ENCODE peak calls at places on chromosomes 3 and 15, in seven cellular contexts. R, I, P, N, V, J and S are unnamed samples.
A peak's percentile ranks its signal among the peaks of the same experiment; 100 is the strongest.

GRCh38 chr3:23685484-23686258 is 120.1 kb upstream of the UBE2E1 start:
- DNase-seq in N (peak; percentile 97), R (no peak), I (peak; percentile 93), V (no peak), J (no peak), P (peak; percentile 64), S (no peak)

GRCh38 chr3:72548992-72549391 is 299.3 kb downstream of the SHQ1 start:
- DNase-seq in N (no peak), I (no peak), V (no peak), J (no peak), P (no peak), R (no peak), S (no peak)

GRCh38 chr3:149512073-149512782 is 37.7 kb downstream of the TM4SF4 start:
- DNase-seq in I (peak; percentile 69), R (peak; percentile 63), V (peak; percentile 70), N (peak; percentile 62), J (peak; percentile 77), P (peak; percentile 59), S (no peak)

GRCh38 chr15:97902140-97902780 is 58.2 kb upstream of the ARRDC4 start:
- DNase-seq in J (no peak), I (peak; percentile 57), V (no peak), N (no peak), P (no peak), R (no peak), S (no peak)

GRCh38 chr3:16723994-16724393 is 118.8 kb upstream of the DAZL start:
- DNase-seq in I (no peak), R (no peak), P (no peak), J (no peak), V (no peak), N (peak; percentile 53), S (no peak)

GRCh38 chr3:111764645-111765091 is 94.4 kb upstream of the PHLDB2 start:
- DNase-seq in J (no peak), N (no peak), P (no peak), I (no peak), R (no peak), V (no peak), S (no peak)

GRCh38 chr3:153268564-153269279 is 106.7 kb downstream of the RAP2B start:
- DNase-seq in J (no peak), P (no peak), R (no peak), V (no peak), I (no peak), N (no peak), S (no peak)

GRCh38 chr15:60213377-60214010 is 184.3 kb downstream of the ANXA2 start:
- DNase-seq in V (no peak), N (no peak), R (no peak), P (no peak), J (no peak), I (no peak), S (no peak)

GRCh38 chr3:144053121-144053520 is 81.5 kb downstream of the DIPK2A start:
- DNase-seq in J (no peak), R (no peak), V (no peak), I (no peak), N (peak; percentile 57), P (no peak), S (no peak)

GRCh38 chr3:172102883-172103310 is 63.5 kb downstream of the FNDC3B start:
- DNase-seq in P (no peak), I (no peak), N (no peak), J (no peak), V (no peak), R (no peak), S (no peak)

GRCh38 chr15:89836255-89837133 is 21.8 kb upstream of the ANPEP start:
- DNase-seq in R (no peak), J (no peak), I (no peak), P (no peak), N (peak; percentile 94), V (no peak), S (no peak)

GRCh38 chr15:77075528-77075927 is 4.6 kb upstream of the TSPAN3 start:
- DNase-seq in I (no peak), R (no peak), J (no peak), N (peak; percentile 29), P (no peak), V (no peak), S (no peak)

GRCh38 chr3:72086051-72086711 is 301.2 kb upstream of the PROK2 start:
- DNase-seq in J (no peak), V (no peak), P (no peak), R (no peak), I (no peak), N (no peak), S (no peak)

GRCh38 chr3:27521872-27522265 is 37.7 kb upstream of the SLC4A7 start:
- DNase-seq in I (no peak), N (no peak), R (no peak), P (no peak), V (no peak), J (no peak), S (no peak)

GRCh38 chr15:35289029-35289617 is 204.0 kb upstream of the NANOGP8 start:
- DNase-seq in P (no peak), N (peak; percentile 73), V (peak; percentile 21), R (no peak), J (no peak), I (no peak), S (no peak)

GRCh38 chr15:28021281-28022039 is 77.7 kb downstream of the OCA2 start:
- DNase-seq in V (no peak), I (no peak), P (peak; percentile 84), R (no peak), N (peak; percentile 96), J (peak; percentile 73), S (no peak)

GRCh38 chr3:172258616-172259015 is 189.6 kb downstream of the GHSR start:
- DNase-seq in I (no peak), V (no peak), P (no peak), N (peak; percentile 27), J (no peak), R (no peak), S (no peak)

GRCh38 chr3:53269888-53270880 is 14.4 kb upstream of the TKT start:
- DNase-seq in I (peak; percentile 83), R (peak; percentile 46), N (peak; percentile 97), J (peak; percentile 60), V (peak; percentile 38), P (peak; percentile 92), S (peak; percentile 55)

GRCh38 chr15:49844390-49844789 is 223.5 kb downstream of the DTWD1 start:
- DNase-seq in N (no peak), P (no peak), V (no peak), R (no peak), I (no peak), J (no peak), S (no peak)

GRCh38 chr15:65819563-65819960 is 27.5 kb upstream of the DENND4A start:
- DNase-seq in N (no peak), V (no peak), J (no peak), R (no peak), P (no peak), I (no peak), S (no peak)

GRCh38 chr15:25545017-25545416 is 106.2 kb upstream of the UBE3A start:
- DNase-seq in I (no peak), N (peak; percentile 48), P (no peak), R (no peak), J (no peak), V (no peak), S (no peak)

GRCh38 chr15:85168642-85169173 is 187.1 kb downstream of the PDE8A start:
- DNase-seq in P (peak; percentile 44), N (peak; percentile 14), V (peak; percentile 56), I (no peak), R (peak; percentile 49), J (peak; percentile 83), S (peak; percentile 41)

GRCh38 chr15:64634020-64634419 is 141.4 kb downstream of the RBPMS2 start:
- DNase-seq in I (no peak), P (no peak), R (peak; percentile 65), J (no peak), N (peak; percentile 74), V (peak; percentile 63), S (peak; percentile 62)

GRCh38 chr3:23314981-23315805 is 112.1 kb downstream of the UBE2E2 start:
- DNase-seq in I (no peak), N (peak; percentile 16), J (no peak), P (no peak), R (no peak), V (no peak), S (no peak)

GRCh38 chr3:151085227-151085888 is at the start of gene MED12L:
- DNase-seq in I (no peak), R (peak; percentile 93), V (peak; percentile 90), P (peak; percentile 74), N (peak; percentile 74), J (peak; percentile 83), S (peak; percentile 79)

GRCh38 chr15:77224352-77224751 is 153.4 kb upstream of the TSPAN3 start:
- DNase-seq in V (no peak), J (no peak), I (no peak), R (no peak), N (no peak), P (no peak), S (no peak)

GRCh38 chr15:71109130-71109529 is 6.1 kb upstream of the THSD4 start:
- DNase-seq in V (no peak), N (peak; percentile 56), R (no peak), P (no peak), I (no peak), J (no peak), S (no peak)

GRCh38 chr3:125593991-125594574 is 1.2 kb downstream of the OSBPL11 start:
- DNase-seq in R (no peak), I (no peak), P (no peak), J (no peak), N (no peak), V (peak; percentile 26), S (no peak)

GRCh38 chr3:2098398-2099027 is at the start of gene CNTN4:
- DNase-seq in I (no peak), V (peak; percentile 56), R (peak; percentile 81), N (no peak), P (peak; percentile 56), J (no peak), S (peak; percentile 5)
- TF ChIP-seq CTCF in I (no peak), V (no peak), R (no peak), N (no peak), P (no peak), J (no peak), S (no peak)

DNA sequence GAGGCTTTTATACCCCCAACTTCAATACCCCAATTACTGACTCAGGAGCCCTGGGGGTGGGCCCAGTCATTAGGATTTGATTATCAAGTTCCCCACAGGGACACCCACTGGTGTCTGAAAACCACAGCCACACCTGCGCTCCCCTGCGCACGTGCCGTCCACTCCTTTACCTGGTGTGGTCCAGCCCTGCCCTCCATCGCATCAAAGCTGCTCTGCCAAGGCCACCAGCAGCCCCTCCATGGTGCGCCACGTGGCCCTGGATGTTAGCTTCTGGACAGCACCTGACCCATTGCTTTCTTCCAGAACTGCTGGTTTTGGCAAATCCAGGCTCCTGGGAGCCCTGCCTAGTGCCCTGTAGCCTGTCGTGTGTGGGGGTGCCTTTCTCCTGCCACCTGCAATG is 136.3 kb downstream of the NSMCE3 start:
- DNase-seq in V (no peak), R (no peak), N (no peak), P (no peak), J (no peak), I (no peak), S (no peak)
- TF ChIP-seq CTCF in V (no peak), R (no peak), N (no peak), P (no peak), J (no peak), I (no peak), S (no peak)

GRCh38 chr3:126737527-126737926 is 33.5 kb downstream of the CHCHD6 start:
- DNase-seq in R (no peak), J (peak; percentile 51), I (no peak), N (no peak), P (no peak), V (no peak), S (no peak)
- TF ChIP-seq CTCF in R (peak; percentile 25), J (peak; percentile 36), I (no peak), N (peak; percentile 15), P (no peak), V (no peak), S (peak; percentile 13)

GRCh38 chr3:49428697-49429100 is 425 bp downstream of the NICN1 start:
- DNase-seq in R (no peak), P (no peak), J (no peak), N (no peak), I (no peak), V (no peak), S (no peak)
- TF ChIP-seq CTCF in R (peak; percentile 19), P (no peak), J (no peak), N (no peak), I (no peak), V (no peak), S (peak; percentile 13)